ENCODE peak calls at places on chromosomes 5 and 9, in seven cellular contexts. One of them, this sample, is unnamed.

GRCh38 chr9:34610434-34611206 is 1.3 kb downstream of the RPP25L start:
- DNase-seq in SK-N-SH: no peak
- DNase-seq in HCT116: no peak
- DNase-seq in HepG2: no peak
- DNase-seq in H1: no peak
- DNase-seq in K562: no peak
- DNase-seq in GM12878: no peak
- DNase-seq in this sample: no peak

GRCh38 chr5:74822288-74822687 is 43.9 kb downstream of the FAM169A start:
- DNase-seq in GM12878: no peak
- DNase-seq in K562: no peak
- DNase-seq in H1: no peak
- DNase-seq in SK-N-SH: no peak
- DNase-seq in HepG2: no peak
- DNase-seq in HCT116: no peak
- DNase-seq in this sample: peak; percentile 39

GRCh38 chr5:763397-763796 is 21.1 kb downstream of the ZDHHC11B start:
- DNase-seq in H1: no peak
- DNase-seq in K562: no peak
- DNase-seq in SK-N-SH: peak; percentile 26
- DNase-seq in GM12878: no peak
- DNase-seq in HepG2: no peak
- DNase-seq in HCT116: no peak
- DNase-seq in this sample: peak; percentile 25

GRCh38 chr9:93660647-93661046 is 84.3 kb downstream of the PHF2 start:
- DNase-seq in HepG2: no peak
- DNase-seq in GM12878: no peak
- DNase-seq in HCT116: no peak
- DNase-seq in SK-N-SH: no peak
- DNase-seq in H1: no peak
- DNase-seq in K562: no peak
- DNase-seq in this sample: no peak

GRCh38 chr5:34012791-34013190 is 4.9 kb upstream of the AMACR start:
- DNase-seq in HepG2: no peak
- DNase-seq in SK-N-SH: no peak
- DNase-seq in H1: no peak
- DNase-seq in HCT116: no peak
- DNase-seq in GM12878: no peak
- DNase-seq in K562: no peak
- DNase-seq in this sample: no peak

GRCh38 chr5:150781706-150782614 is 3.4 kb downstream of the SMIM3 start:
- DNase-seq in SK-N-SH: no peak
- DNase-seq in H1: no peak
- DNase-seq in K562: no peak
- DNase-seq in GM12878: no peak
- DNase-seq in HCT116: no peak
- DNase-seq in HepG2: peak; percentile 78
- DNase-seq in this sample: no peak

GRCh38 chr9:5518061-5518936 is 8.0 kb downstream of the PDCD1LG2 start:
- DNase-seq in GM12878: no peak
- DNase-seq in HCT116: no peak
- DNase-seq in SK-N-SH: no peak
- DNase-seq in HepG2: no peak
- DNase-seq in H1: no peak
- DNase-seq in K562: no peak
- DNase-seq in this sample: no peak

GRCh38 chr5:180825768-180826525 is 23.3 kb upstream of the MGAT1 start:
- DNase-seq in HCT116: no peak
- DNase-seq in GM12878: no peak
- DNase-seq in SK-N-SH: no peak
- DNase-seq in H1: no peak
- DNase-seq in K562: no peak
- DNase-seq in HepG2: peak; percentile 86
- DNase-seq in this sample: no peak

GRCh38 chr9:18208166-18209059 is 265.5 kb upstream of the ADAMTSL1 start:
- DNase-seq in H1: peak; percentile 67
- DNase-seq in HepG2: peak; percentile 59
- DNase-seq in K562: no peak
- DNase-seq in SK-N-SH: peak; percentile 6
- DNase-seq in HCT116: no peak
- DNase-seq in GM12878: no peak
- DNase-seq in this sample: no peak

GRCh38 chr9:110257097-110257955 is 1.0 kb upstream of the TXN start:
- DNase-seq in H1: no peak
- DNase-seq in SK-N-SH: no peak
- DNase-seq in GM12878: no peak
- DNase-seq in HepG2: peak; percentile 27
- DNase-seq in K562: no peak
- DNase-seq in HCT116: no peak
- DNase-seq in this sample: peak; percentile 26

GRCh38 chr5:180335614-180336233 is 17.4 kb downstream of the GFPT2 start:
- DNase-seq in K562: no peak
- DNase-seq in SK-N-SH: no peak
- DNase-seq in HCT116: no peak
- DNase-seq in H1: no peak
- DNase-seq in HepG2: no peak
- DNase-seq in GM12878: no peak
- DNase-seq in this sample: no peak

GRCh38 chr5:154611341-154611767 is 133.3 kb upstream of the HAND1 start:
- DNase-seq in H1: no peak
- DNase-seq in HepG2: no peak
- DNase-seq in SK-N-SH: no peak
- DNase-seq in GM12878: no peak
- DNase-seq in K562: no peak
- DNase-seq in HCT116: no peak
- DNase-seq in this sample: no peak

DNA sequence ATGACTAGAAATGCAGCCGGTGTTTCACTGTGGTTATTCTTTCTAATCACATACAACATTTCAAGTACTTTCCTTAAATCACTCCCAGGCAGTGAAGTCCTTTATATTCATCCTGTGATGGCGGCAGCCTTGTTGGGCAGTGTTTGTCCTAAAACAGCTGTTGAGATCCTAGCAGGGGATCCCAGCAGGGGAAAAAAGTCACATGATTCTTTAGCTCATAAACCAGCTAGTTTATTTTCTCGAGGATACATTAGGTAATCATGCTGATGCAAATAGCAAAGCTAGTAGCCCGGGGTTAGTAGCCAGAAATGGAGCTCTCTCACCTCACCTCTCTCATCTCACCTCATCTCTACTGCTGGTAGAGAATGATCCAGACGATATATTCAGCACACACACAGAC is 70.5 kb downstream of the FOXD1 start:
- DNase-seq in SK-N-SH: no peak
- DNase-seq in HepG2: no peak
- DNase-seq in HCT116: no peak
- DNase-seq in K562: no peak
- DNase-seq in H1: no peak
- DNase-seq in GM12878: no peak
- DNase-seq in this sample: no peak
- TF ChIP-seq JUND in SK-N-SH: no peak
- TF ChIP-seq JUND in HepG2: no peak
- TF ChIP-seq JUND in HCT116: no peak
- TF ChIP-seq JUND in K562: no peak
- TF ChIP-seq JUND in H1: no peak
- TF ChIP-seq JUND in GM12878: no peak
- TF ChIP-seq JUND in this sample: no peak

GRCh38 chr5:168114444-168115017 is 176.9 kb upstream of the WWC1 start:
- DNase-seq in HepG2: peak; percentile 44
- DNase-seq in GM12878: no peak
- DNase-seq in K562: peak; percentile 62
- DNase-seq in HCT116: peak; percentile 55
- DNase-seq in SK-N-SH: peak; percentile 57
- DNase-seq in H1: peak; percentile 92
- DNase-seq in this sample: peak; percentile 57
- TF ChIP-seq JUND in HepG2: no peak
- TF ChIP-seq JUND in GM12878: no peak
- TF ChIP-seq JUND in K562: no peak
- TF ChIP-seq JUND in HCT116: no peak
- TF ChIP-seq JUND in SK-N-SH: no peak
- TF ChIP-seq JUND in H1: no peak
- TF ChIP-seq JUND in this sample: no peak

GRCh38 chr5:142873831-142874230 is 103.7 kb downstream of the ARHGAP26 start:
- DNase-seq in H1: no peak
- DNase-seq in HepG2: no peak
- DNase-seq in SK-N-SH: no peak
- DNase-seq in K562: no peak
- DNase-seq in HCT116: no peak
- DNase-seq in GM12878: no peak
- DNase-seq in this sample: no peak

GRCh38 chr5:142876817-142877216 is 106.6 kb downstream of the ARHGAP26 start:
- DNase-seq in H1: no peak
- DNase-seq in HepG2: no peak
- DNase-seq in SK-N-SH: no peak
- DNase-seq in GM12878: no peak
- DNase-seq in HCT116: no peak
- DNase-seq in K562: no peak
- DNase-seq in this sample: no peak

GRCh38 chr5:142872217-142872616 is 102.0 kb downstream of the ARHGAP26 start:
- DNase-seq in K562: no peak
- DNase-seq in HCT116: no peak
- DNase-seq in HepG2: no peak
- DNase-seq in SK-N-SH: peak; percentile 76
- DNase-seq in GM12878: no peak
- DNase-seq in H1: no peak
- DNase-seq in this sample: no peak

GRCh38 chr5:142872795-142873194 is 102.6 kb downstream of the ARHGAP26 start:
- DNase-seq in K562: no peak
- DNase-seq in GM12878: no peak
- DNase-seq in H1: no peak
- DNase-seq in SK-N-SH: peak; percentile 40
- DNase-seq in HCT116: peak; percentile 42
- DNase-seq in HepG2: no peak
- DNase-seq in this sample: no peak

DNA sequence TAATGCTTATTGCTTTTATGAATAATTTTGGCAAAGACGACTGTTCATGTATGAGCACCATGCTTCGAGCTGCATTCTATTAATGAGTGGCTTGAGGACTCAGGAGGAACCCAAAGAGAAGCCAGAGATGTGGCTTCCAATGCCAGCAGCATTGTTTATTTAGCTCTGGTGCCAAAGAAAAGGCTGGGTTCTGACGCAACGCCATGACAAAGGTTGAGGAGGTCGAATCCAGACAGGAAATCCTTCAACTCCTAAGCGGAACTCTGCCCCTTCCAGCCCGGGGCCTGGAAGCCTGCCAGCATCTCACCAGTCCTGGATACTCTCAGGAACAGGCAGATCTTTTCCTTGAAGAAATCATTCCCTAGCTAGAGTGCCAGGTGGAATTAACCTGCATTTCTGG is 104.4 kb downstream of the ARHGAP26 start:
- DNase-seq in K562: no peak
- DNase-seq in HCT116: no peak
- DNase-seq in H1: no peak
- DNase-seq in SK-N-SH: no peak
- DNase-seq in GM12878: no peak
- DNase-seq in HepG2: peak; percentile 67
- DNase-seq in this sample: peak; percentile 55
- TF ChIP-seq JUND in K562: no peak
- TF ChIP-seq JUND in HCT116: no peak
- TF ChIP-seq JUND in H1: no peak
- TF ChIP-seq JUND in SK-N-SH: no peak
- TF ChIP-seq JUND in GM12878: no peak
- TF ChIP-seq JUND in HepG2: no peak
- TF ChIP-seq JUND in this sample: no peak

GRCh38 chr5:96067902-96068614 is 106.4 kb upstream of the ELL2 start:
- DNase-seq in H1: no peak
- DNase-seq in GM12878: no peak
- DNase-seq in HCT116: peak; percentile 77
- DNase-seq in K562: no peak
- DNase-seq in SK-N-SH: no peak
- DNase-seq in HepG2: no peak
- DNase-seq in this sample: no peak

GRCh38 chr5:96066386-96066719 is 104.7 kb upstream of the ELL2 start:
- DNase-seq in SK-N-SH: no peak
- DNase-seq in GM12878: no peak
- DNase-seq in H1: no peak
- DNase-seq in K562: no peak
- DNase-seq in HCT116: no peak
- DNase-seq in HepG2: no peak
- DNase-seq in this sample: no peak

GRCh38 chr5:96065577-96066385 is 104.1 kb upstream of the ELL2 start:
- DNase-seq in K562: no peak
- DNase-seq in HCT116: no peak
- DNase-seq in SK-N-SH: no peak
- DNase-seq in HepG2: peak; percentile 21
- DNase-seq in H1: no peak
- DNase-seq in GM12878: no peak
- DNase-seq in this sample: no peak

GRCh38 chr5:96064905-96065304 is 103.3 kb upstream of the ELL2 start:
- DNase-seq in K562: no peak
- DNase-seq in SK-N-SH: no peak
- DNase-seq in H1: no peak
- DNase-seq in HCT116: no peak
- DNase-seq in GM12878: no peak
- DNase-seq in HepG2: no peak
- DNase-seq in this sample: no peak

DNA sequence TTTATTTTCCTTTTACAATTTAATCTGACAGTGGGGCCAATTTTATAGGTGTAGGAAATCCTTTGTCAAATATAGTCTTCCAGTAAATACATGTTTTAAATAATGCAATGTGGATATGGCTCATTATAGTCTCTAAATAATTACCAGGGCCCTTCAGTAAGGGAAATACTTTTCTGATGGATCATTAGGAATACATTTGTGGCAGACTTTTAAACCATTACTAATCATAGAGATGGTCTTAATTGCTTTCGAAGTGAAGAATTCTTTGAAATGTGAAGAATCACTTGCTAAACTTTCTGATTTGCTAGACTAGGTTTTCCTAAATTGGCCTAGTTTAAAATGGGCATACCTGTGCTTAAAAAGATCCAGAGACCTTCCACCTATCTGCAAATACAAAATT is 105.6 kb upstream of the ELL2 start:
- DNase-seq in GM12878: no peak
- DNase-seq in H1: no peak
- DNase-seq in HCT116: no peak
- DNase-seq in HepG2: no peak
- DNase-seq in SK-N-SH: no peak
- DNase-seq in K562: no peak
- DNase-seq in this sample: no peak
- TF ChIP-seq JUND in GM12878: no peak
- TF ChIP-seq JUND in H1: no peak
- TF ChIP-seq JUND in HCT116: no peak
- TF ChIP-seq JUND in HepG2: no peak
- TF ChIP-seq JUND in SK-N-SH: peak; percentile 50
- TF ChIP-seq JUND in K562: no peak
- TF ChIP-seq JUND in this sample: no peak

This sample was measured in T47D.